ENCODE peak calls at places on chromosome 12, in ten cellular contexts. E is CD8-positive, alpha-beta T cell; L is PC-3; D is fibroblast of lung; U is heart right ventricle; O is aorta; Y is colonic mucosa; R is body of pancreas; X is uterus; T is tibial nerve. Q is an unnamed sample.
A peak's percentile ranks its signal among the peaks of the same experiment; 100 is the strongest.

GRCh38 chr12:113914176-113914575 is 51.9 kb downstream of the RBM19 start:
- DNase-seq in L (no peak), X (no peak), E (no peak), D (no peak), U (no peak), O (no peak), T (no peak), Y (no peak), R (no peak), Q (no peak)

GRCh38 chr12:16350682-16351081 is 3.2 kb downstream of the MGST1 start:
- DNase-seq in L (peak; percentile 95), T (peak; percentile 52), X (peak; percentile 51), E (no peak), U (no peak), O (no peak), R (peak; percentile 39), D (peak; percentile 97), Y (no peak), Q (peak; percentile 57)

GRCh38 chr12:95506707-95507523 is 33.0 kb downstream of the METAP2 start:
- DNase-seq in E (no peak), Y (no peak), D (peak; percentile 54), T (no peak), L (no peak), X (no peak), O (no peak), U (no peak), R (no peak), Q (no peak)

GRCh38 chr12:124720687-124721500 is 142.8 kb downstream of the SCARB1 start:
- DNase-seq in D (peak; percentile 27), O (no peak), X (peak; percentile 82), R (peak; percentile 29), Y (no peak), T (no peak), U (peak; percentile 59), E (no peak), L (peak; percentile 64), Q (no peak)

GRCh38 chr12:122244565-122245371 is 18.9 kb upstream of the DIABLO start:
- DNase-seq in O (no peak), E (no peak), D (no peak), T (no peak), Y (no peak), X (no peak), R (no peak), U (no peak), L (no peak), Q (no peak)

GRCh38 chr12:116011217-116011616 is 266.3 kb downstream of the MED13L start:
- DNase-seq in O (no peak), L (no peak), T (no peak), U (no peak), X (no peak), E (no peak), R (no peak), D (no peak), Y (no peak), Q (no peak)

GRCh38 chr12:87425942-87426554 is 603.2 kb downstream of the C12orf50 start:
- DNase-seq in R (no peak), U (no peak), D (no peak), L (peak; percentile 84), E (no peak), O (no peak), X (no peak), T (no peak), Y (no peak), Q (no peak)

GRCh38 chr12:100234166-100234565 is 32.7 kb downstream of the DEPDC4 start:
- DNase-seq in R (no peak), O (no peak), D (peak; percentile 40), Y (no peak), L (peak; percentile 90), T (no peak), X (no peak), U (peak; percentile 29), E (no peak), Q (no peak)

GRCh38 chr12:12032260-12032761 is 38.4 kb upstream of the BCL2L14 start:
- DNase-seq in T (no peak), Y (peak; percentile 52), U (no peak), D (no peak), R (peak; percentile 22), X (no peak), O (no peak), L (no peak), E (no peak), Q (no peak)

GRCh38 chr12:12032771-12033588 is 37.8 kb upstream of the BCL2L14 start:
- DNase-seq in R (peak; percentile 84), Y (peak; percentile 93), X (peak; percentile 75), D (peak; percentile 90), U (peak; percentile 82), T (peak; percentile 53), O (peak; percentile 88), E (peak; percentile 74), L (peak; percentile 87), Q (peak; percentile 81)

GRCh38 chr12:12035229-12035628 is 35.5 kb upstream of the BCL2L14 start:
- DNase-seq in R (no peak), O (no peak), U (no peak), X (no peak), Y (no peak), T (no peak), E (no peak), L (no peak), D (no peak), Q (no peak)

GRCh38 chr12:12034344-12034743 is 36.4 kb upstream of the BCL2L14 start:
- DNase-seq in D (no peak), U (no peak), E (no peak), L (no peak), O (no peak), R (no peak), Y (no peak), T (no peak), X (no peak), Q (no peak)

DNA sequence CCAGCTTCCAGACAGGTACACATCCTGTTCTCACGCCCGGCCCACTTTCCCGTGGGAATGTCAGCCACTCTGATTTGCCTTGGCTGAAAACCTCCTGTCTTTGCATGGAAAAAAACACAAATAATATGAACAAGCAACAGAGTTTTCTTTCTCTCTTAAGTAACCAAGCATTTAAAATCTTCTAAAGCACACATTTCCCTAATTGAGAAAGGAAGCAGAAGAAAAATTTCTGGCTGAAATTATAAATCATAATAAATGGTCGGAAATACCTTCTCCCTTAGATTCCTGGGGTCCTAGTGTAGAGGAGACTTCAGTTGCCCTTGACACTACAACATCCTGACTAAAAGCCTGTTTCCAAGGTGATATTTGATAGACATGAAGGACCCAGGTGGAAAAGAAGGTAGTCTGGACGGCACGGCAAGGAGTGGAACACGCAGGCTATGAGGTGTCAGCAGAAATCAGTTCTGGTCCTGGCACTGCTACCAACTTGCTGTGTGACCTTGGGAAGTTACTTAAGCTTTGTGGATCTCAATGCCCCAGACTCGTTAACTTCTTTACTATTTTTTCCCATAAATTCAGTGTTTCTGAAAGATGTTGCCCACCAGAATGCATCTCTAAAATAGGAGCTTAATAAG is 37.0 kb upstream of the BCL2L14 start:
- DNase-seq in E (no peak), L (no peak), T (no peak), D (no peak), X (no peak), R (no peak), U (no peak), Y (no peak), O (no peak), Q (no peak)
- H3K4me3 ChIP-seq in E (no peak overlapping the region), L (no peak overlapping the region), T (no peak overlapping the region), D (no peak overlapping the region), X (no peak overlapping the region), R (no peak overlapping the region), U (no peak overlapping the region), Y (no peak overlapping the region), O (no peak overlapping the region), Q (peak overlapping the region; percentile 30)

GRCh38 chr12:2097617-2098016 is 44.8 kb downstream of the CACNA1C start:
- DNase-seq in U (no peak), D (no peak), O (no peak), T (no peak), L (no peak), E (no peak), R (no peak), X (no peak), Y (no peak), Q (no peak)
- H3K4me1 ChIP-seq in U (peaks cover 36% of the 10 kb centered on the region), D (peaks cover 6% of the 10 kb centered on the region), O (no peaks in the 10 kb centered on the region), T (no peaks in the 10 kb centered on the region), L (no peaks in the 10 kb centered on the region), E (no peaks in the 10 kb centered on the region), R (no peaks in the 10 kb centered on the region), X (peaks cover 8% of the 10 kb centered on the region), Y (no peaks in the 10 kb centered on the region), Q (no peaks in the 10 kb centered on the region)

GRCh38 chr12:46365951-46366379 is 6.6 kb downstream of the SLC38A2 start:
- DNase-seq in L (peak; percentile 53), E (no peak), R (no peak), X (no peak), T (no peak), U (no peak), Y (no peak), O (no peak), D (no peak), Q (no peak)

GRCh38 chr12:46363582-46364299 is 8.8 kb downstream of the SLC38A2 start:
- DNase-seq in U (no peak), E (no peak), R (no peak), Y (no peak), L (no peak), X (no peak), O (no peak), D (no peak), T (no peak), Q (no peak)

GRCh38 chr12:46362895-46363581 is 9.5 kb downstream of the SLC38A2 start:
- DNase-seq in E (no peak), U (no peak), D (peak; percentile 53), T (no peak), L (no peak), Y (no peak), X (no peak), R (no peak), O (no peak), Q (no peak)

GRCh38 chr12:46364777-46365580 is 7.6 kb downstream of the SLC38A2 start:
- DNase-seq in L (peak; percentile 89), E (no peak), U (peak; percentile 71), T (peak; percentile 36), O (peak; percentile 48), Y (peak; percentile 70), R (peak; percentile 73), D (peak; percentile 88), X (no peak), Q (no peak)

DNA sequence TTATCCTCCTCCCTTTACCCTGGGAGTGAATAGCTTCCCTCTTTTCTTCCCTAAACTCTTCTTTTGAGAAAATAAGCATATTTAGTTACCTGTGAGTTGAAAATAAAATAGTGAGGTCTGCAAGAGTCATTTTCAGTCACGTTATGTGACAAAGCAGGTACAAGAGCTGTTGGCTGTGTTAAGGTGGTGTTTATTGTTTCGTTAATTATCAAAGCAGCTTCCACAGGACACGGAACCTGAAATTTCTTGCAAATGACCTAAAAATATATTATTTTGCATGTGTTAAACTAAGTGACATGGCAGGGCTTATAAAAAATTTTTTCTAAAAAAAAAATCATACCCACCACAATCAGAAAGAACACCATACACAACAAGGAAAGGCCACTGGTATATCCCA is 8.3 kb downstream of the SLC38A2 start:
- DNase-seq in E (no peak), O (no peak), U (no peak), R (no peak), Y (no peak), X (no peak), T (no peak), D (no peak), L (no peak), Q (no peak)
- H3K4me3 ChIP-seq in E (no peak overlapping the region), O (no peak overlapping the region), U (no peak overlapping the region), R (no peak overlapping the region), Y (no peak overlapping the region), X (no peak overlapping the region), T (no peak overlapping the region), D (peak overlapping the region; percentile 89), L (no peak overlapping the region), Q (no peak overlapping the region)

DNA sequence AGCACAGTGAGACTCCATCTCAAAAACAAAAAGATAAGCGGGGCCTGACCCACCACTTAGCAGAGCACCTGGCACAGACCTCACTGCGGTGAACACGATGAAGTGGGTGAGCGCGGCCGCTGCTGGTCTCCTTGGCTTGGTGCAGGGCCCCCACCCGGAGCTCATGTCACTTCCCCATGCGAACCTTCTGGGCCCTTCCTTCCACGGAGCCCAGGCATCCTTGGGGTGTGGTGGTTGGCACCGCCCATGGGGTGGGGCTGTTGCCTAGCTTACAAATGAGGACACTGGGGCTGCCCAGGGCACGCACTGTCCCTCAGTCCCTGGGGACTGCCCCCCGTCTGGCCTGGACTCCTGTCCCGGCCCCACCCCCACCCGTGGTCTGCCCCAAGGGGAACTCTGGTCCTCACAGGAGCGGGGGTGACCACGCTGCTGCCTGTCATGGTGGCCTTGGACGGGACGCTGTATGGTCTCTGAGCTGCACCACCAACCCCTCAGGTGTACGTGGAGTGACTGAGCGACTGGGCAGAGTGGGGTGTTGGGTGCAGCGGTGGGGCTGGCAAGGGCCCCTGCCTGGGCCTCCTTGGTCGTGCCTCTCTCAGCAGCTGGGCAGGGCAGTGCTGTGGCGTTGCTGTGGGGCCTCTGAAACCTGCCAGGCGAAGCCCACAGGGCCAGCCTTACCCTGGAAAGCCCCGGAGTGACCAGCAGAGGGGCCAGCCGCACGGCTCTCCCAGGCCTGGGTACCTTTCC is 15.3 kb downstream of the FBRSL1 start:
- DNase-seq in E (no peak), X (no peak), T (no peak), L (no peak), O (no peak), R (no peak), U (no peak), Y (peak; percentile 56), D (no peak), Q (no peak)
- H3K4me1 ChIP-seq in E (peaks cover 69% of the 10 kb centered on the region), X (peaks cover 33% of the 10 kb centered on the region), T (peaks cover 49% of the 10 kb centered on the region), L (peaks cover 19% of the 10 kb centered on the region), O (no peaks in the 10 kb centered on the region), R (peaks cover 84% of the 10 kb centered on the region), U (peaks cover 52% of the 10 kb centered on the region), Y (peaks cover 12% of the 10 kb centered on the region), D (peaks cover 3% of the 10 kb centered on the region), Q (peaks cover 67% of the 10 kb centered on the region)

Q was measured in left lung.